ENCODE peak calls at places on chromosome 3, in eight cellular contexts. B, Z, D, T, W, R, P and H are unnamed samples.

GRCh38 chr3:71064976-71065763 is 518.4 kb downstream of the FOXP1 start:
- DNase-seq in D (peak; percentile 41), W (peak; percentile 40), T (peak; percentile 73), R (peak; percentile 37), P (peak; percentile 31), Z (peak; percentile 52), B (peak; percentile 68), H (no peak)

GRCh38 chr3:46985588-46985987 is 6.1 kb downstream of the NBEAL2 start:
- DNase-seq in Z (no peak), T (no peak), D (no peak), P (no peak), B (no peak), W (no peak), R (no peak), H (no peak)

GRCh38 chr3:136653628-136654027 is 98.5 kb downstream of the STAG1 start:
- DNase-seq in B (no peak), Z (no peak), T (no peak), R (no peak), P (no peak), W (no peak), D (no peak), H (no peak)

GRCh38 chr3:50213383-50213782 is 8.3 kb downstream of the SLC38A3 start:
- DNase-seq in P (no peak), Z (no peak), W (no peak), R (no peak), B (no peak), D (no peak), T (no peak), H (no peak)

GRCh38 chr3:30779686-30780287 is 114.7 kb downstream of the GADL1 start:
- DNase-seq in D (peak; percentile 38), B (peak; percentile 53), Z (no peak), P (peak; percentile 10), R (peak; percentile 38), W (no peak), T (peak; percentile 9), H (peak; percentile 67)

GRCh38 chr3:169241928-169242751 is 421.4 kb downstream of the MECOM start:
- DNase-seq in W (peak; percentile 33), Z (no peak), P (peak; percentile 86), B (peak; percentile 61), R (no peak), D (peak; percentile 59), T (no peak), H (peak; percentile 86)

GRCh38 chr3:89186446-89186845 is 79.0 kb downstream of the EPHA3 start:
- DNase-seq in P (no peak), B (no peak), D (no peak), Z (no peak), W (no peak), R (no peak), T (no peak), H (no peak)

GRCh38 chr3:188076176-188076575 is 77.8 kb upstream of the LPP start:
- DNase-seq in Z (no peak), W (no peak), B (no peak), R (no peak), D (no peak), P (no peak), T (no peak), H (no peak)

GRCh38 chr3:4528802-4529201 is 35.7 kb downstream of the ITPR1 start:
- DNase-seq in B (no peak), P (no peak), T (no peak), Z (no peak), D (no peak), W (no peak), R (no peak), H (peak; percentile 47)

GRCh38 chr3:56725175-56725574 is 42.1 kb upstream of the TASOR start:
- DNase-seq in B (no peak), T (peak; percentile 60), Z (no peak), R (no peak), W (no peak), D (no peak), P (no peak), H (no peak)

GRCh38 chr3:175311404-175311803 is 452.3 kb downstream of the NAALADL2 start:
- DNase-seq in D (no peak), R (no peak), W (no peak), T (no peak), Z (no peak), P (no peak), B (no peak), H (no peak)

GRCh38 chr3:18538463-18538862 is 113.3 kb upstream of the SATB1 start:
- DNase-seq in Z (no peak), D (no peak), T (no peak), B (no peak), W (no peak), P (no peak), R (no peak), H (no peak)

GRCh38 chr3:113825090-113825489 is 13.5 kb upstream of the GRAMD1C start:
- DNase-seq in P (peak; percentile 29), D (peak; percentile 9), W (no peak), R (peak; percentile 42), T (no peak), B (peak; percentile 15), Z (no peak), H (peak; percentile 11)

GRCh38 chr3:29410660-29411405 is 130.0 kb downstream of the RBMS3 start:
- DNase-seq in P (no peak), D (no peak), T (no peak), B (no peak), W (no peak), R (no peak), Z (no peak), H (peak; percentile 84)

GRCh38 chr3:114320251-114320650 is 26.4 kb downstream of the TIGIT start:
- DNase-seq in T (no peak), B (peak; percentile 21), R (no peak), Z (no peak), P (no peak), W (no peak), D (no peak), H (peak; percentile 79)

GRCh38 chr3:160403796-160404510 is 4.5 kb downstream of the SMC4 start:
- DNase-seq in D (peak; percentile 32), W (no peak), R (no peak), P (no peak), T (no peak), B (peak; percentile 39), Z (no peak), H (peak; percentile 48)
- H3K4me3 ChIP-seq in D (no peak overlapping the region), W (no peak overlapping the region), R (peak overlapping the region; percentile 90), P (no peak overlapping the region), T (no peak overlapping the region), B (peak overlapping the region; percentile 95), Z (no peak overlapping the region), H (no peak overlapping the region)

GRCh38 chr3:39191103-39191502 is 1.3 kb downstream of the XIRP1 start:
- DNase-seq in W (no peak), Z (no peak), P (no peak), D (no peak), T (no peak), B (no peak), R (no peak), H (no peak)
- H3K4me3 ChIP-seq in W (no peak overlapping the region), Z (no peak overlapping the region), P (no peak overlapping the region), D (no peak overlapping the region), T (no peak overlapping the region), B (no peak overlapping the region), R (no peak overlapping the region), H (no peak overlapping the region)

GRCh38 chr3:149080699-149081091 is 5.6 kb downstream of the HLTF start:
- DNase-seq in Z (no peak), T (no peak), P (peak; percentile 46), B (peak; percentile 62), W (no peak), D (peak; percentile 28), R (no peak), H (peak; percentile 88)
- H3K4me3 ChIP-seq in Z (no peak overlapping the region), T (no peak overlapping the region), P (no peak overlapping the region), B (no peak overlapping the region), W (no peak overlapping the region), D (no peak overlapping the region), R (no peak overlapping the region), H (no peak overlapping the region)

DNA sequence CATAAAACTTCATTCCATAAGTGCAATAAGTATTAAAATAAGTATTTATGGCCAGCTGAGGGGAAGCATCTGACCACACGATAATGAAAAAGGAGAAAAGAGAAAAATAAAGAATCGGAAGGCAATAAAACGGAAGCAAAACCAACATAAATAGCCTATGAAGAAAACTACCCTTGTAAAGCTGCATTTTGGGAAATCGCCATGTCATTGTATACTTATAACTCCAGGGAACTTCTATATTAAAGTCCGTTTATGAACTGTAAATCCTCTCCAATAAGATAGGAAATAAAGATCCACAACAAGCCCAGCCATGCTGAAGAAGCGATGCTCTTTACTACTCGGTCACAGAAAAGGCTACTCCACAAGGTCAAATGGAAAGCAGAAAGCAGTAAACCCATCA is 47.7 kb downstream of the MORC1 start:
- DNase-seq in R (no peak), P (no peak), Z (no peak), W (no peak), D (no peak), T (no peak), B (no peak), H (no peak)
- H3K4me3 ChIP-seq in R (no peak overlapping the region), P (no peak overlapping the region), Z (no peak overlapping the region), W (no peak overlapping the region), D (no peak overlapping the region), T (no peak overlapping the region), B (no peak overlapping the region), H (no peak overlapping the region)

DNA sequence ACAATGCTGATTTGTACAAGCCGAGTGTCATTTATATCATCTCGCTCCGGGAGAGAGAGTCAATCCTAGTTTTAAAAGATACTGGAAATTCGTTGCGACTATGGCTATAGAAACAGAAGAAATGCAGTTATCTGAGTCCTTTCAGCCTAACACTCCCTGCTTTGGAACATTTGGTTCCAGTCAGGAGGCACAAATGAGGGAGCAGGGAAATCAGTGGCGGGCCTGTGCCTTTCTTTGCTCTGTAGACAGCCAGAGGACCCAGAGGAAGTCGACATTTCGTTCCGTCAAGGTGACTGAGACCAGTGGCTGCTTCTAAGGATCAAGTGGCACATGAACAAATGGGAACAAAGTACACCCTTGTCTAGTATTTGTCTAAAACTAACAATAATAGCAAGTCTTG is 745 bp upstream of the RIOX2 start:
- DNase-seq in W (no peak), D (no peak), P (no peak), Z (no peak), R (no peak), B (no peak), T (no peak), H (no peak)
- H3K4me3 ChIP-seq in W (peak overlapping the region; percentile 71), D (no peak overlapping the region), P (no peak overlapping the region), Z (peak overlapping the region; percentile 69), R (peak overlapping the region; percentile 64), B (peak overlapping the region; percentile 72), T (no peak overlapping the region), H (no peak overlapping the region)

GRCh38 chr3:126961791-126962461 is 21.0 kb upstream of the PLXNA1 start:
- DNase-seq in Z (no peak), B (peak; percentile 22), T (no peak), W (peak; percentile 78), P (no peak), D (no peak), R (no peak), H (peak; percentile 11)

GRCh38 chr3:126959921-126960603 is 22.9 kb upstream of the PLXNA1 start:
- DNase-seq in W (peak; percentile 76), B (peak; percentile 87), D (peak; percentile 73), P (peak; percentile 60), R (peak; percentile 53), T (no peak), Z (no peak), H (peak; percentile 59)

GRCh38 chr3:126962756-126963155 is 20.2 kb upstream of the PLXNA1 start:
- DNase-seq in B (no peak), R (no peak), D (no peak), T (no peak), P (no peak), Z (no peak), W (no peak), H (no peak)

GRCh38 chr3:126960604-126960995 is 22.3 kb upstream of the PLXNA1 start:
- DNase-seq in R (no peak), W (no peak), T (no peak), P (no peak), D (no peak), B (no peak), Z (no peak), H (no peak)

GRCh38 chr3:126961191-126961790 is 21.6 kb upstream of the PLXNA1 start:
- DNase-seq in R (no peak), P (peak; percentile 20), T (no peak), D (peak; percentile 61), Z (peak; percentile 39), W (peak; percentile 68), B (peak; percentile 92), H (peak; percentile 86)
- H3K4me3 ChIP-seq in R (no peak overlapping the region), P (no peak overlapping the region), T (no peak overlapping the region), D (no peak overlapping the region), Z (no peak overlapping the region), W (no peak overlapping the region), B (no peak overlapping the region), H (no peak overlapping the region)